ENCODE peak calls at places on chromosomes 1 and 21, in ten cellular contexts. C is WTC11, L is neural crest cell, B is GM10248, O is Calu3, M is heart left ventricle, Y is Panc1, G is PC-3, P is breast epithelium, F is cardiac muscle cell. D is an unnamed sample.

GRCh38 chr1:39508266-39508665 is 16.8 kb downstream of the BMP8A start:
- DNase-seq in C (no peak), O (no peak), P (no peak), G (no peak), Y (no peak), L (no peak), F (no peak), B (no peak), M (no peak), D (no peak)

GRCh38 chr21:46120301-46121285 is 22.7 kb downstream of the COL6A2 start:
- DNase-seq in O (no peak), F (no peak), M (peak; percentile 19), Y (no peak), C (peak; percentile 6), G (no peak), P (peak; percentile 46), B (no peak), L (no peak), D (no peak)

GRCh38 chr1:153490272-153491051 is 30.0 kb upstream of the S100A7 start:
- DNase-seq in O (peak; percentile 50), B (no peak), M (peak; percentile 80), Y (peak; percentile 93), F (peak; percentile 17), C (no peak), G (peak; percentile 99), L (no peak), P (no peak), D (peak; percentile 90)

GRCh38 chr1:67166196-67166595 is at the start of gene IL23R:
- DNase-seq in Y (no peak), F (peak; percentile 94), P (no peak), B (peak; percentile 62), C (no peak), G (no peak), O (no peak), M (peak; percentile 61), L (no peak), D (no peak)

GRCh38 chr1:1216770-1217620 is 3.0 kb upstream of the TNFRSF4 start:
- DNase-seq in F (no peak), B (no peak), Y (no peak), M (no peak), G (no peak), O (no peak), C (no peak), P (no peak), L (no peak), D (no peak)

GRCh38 chr1:55339681-55340080 is 124.5 kb upstream of the USP24 start:
- DNase-seq in Y (no peak), C (no peak), M (no peak), L (no peak), P (no peak), G (no peak), F (no peak), B (no peak), O (no peak), D (no peak)

GRCh38 chr1:205436776-205437485 is 15.1 kb upstream of the LEMD1 start:
- DNase-seq in O (no peak), M (no peak), C (no peak), Y (no peak), F (no peak), P (no peak), L (no peak), G (no peak), B (no peak), D (no peak)

GRCh38 chr21:29827236-29827635 is 112.6 kb downstream of the GRIK1 start:
- DNase-seq in G (peak; percentile 17), B (no peak), O (no peak), F (no peak), C (no peak), P (no peak), M (no peak), Y (no peak), L (no peak), D (no peak)

GRCh38 chr1:69673301-69673700 is 105.6 kb downstream of the LRRC7 start:
- DNase-seq in L (no peak), O (no peak), M (no peak), Y (no peak), F (no peak), G (no peak), C (no peak), P (no peak), B (no peak), D (no peak)

GRCh38 chr1:205375816-205376545 is 19.3 kb upstream of the KLHDC8A start:
- DNase-seq in G (peak; percentile 87), O (peak; percentile 31), P (no peak), B (no peak), C (peak; percentile 30), L (no peak), F (peak; percentile 72), Y (no peak), M (no peak), D (peak; percentile 23)

GRCh38 chr21:42376338-42376982 is 10.1 kb upstream of the TFF1 start:
- DNase-seq in M (no peak), Y (no peak), L (no peak), B (no peak), P (no peak), G (peak; percentile 31), F (no peak), C (peak; percentile 38), O (no peak), D (peak; percentile 47)

DNA sequence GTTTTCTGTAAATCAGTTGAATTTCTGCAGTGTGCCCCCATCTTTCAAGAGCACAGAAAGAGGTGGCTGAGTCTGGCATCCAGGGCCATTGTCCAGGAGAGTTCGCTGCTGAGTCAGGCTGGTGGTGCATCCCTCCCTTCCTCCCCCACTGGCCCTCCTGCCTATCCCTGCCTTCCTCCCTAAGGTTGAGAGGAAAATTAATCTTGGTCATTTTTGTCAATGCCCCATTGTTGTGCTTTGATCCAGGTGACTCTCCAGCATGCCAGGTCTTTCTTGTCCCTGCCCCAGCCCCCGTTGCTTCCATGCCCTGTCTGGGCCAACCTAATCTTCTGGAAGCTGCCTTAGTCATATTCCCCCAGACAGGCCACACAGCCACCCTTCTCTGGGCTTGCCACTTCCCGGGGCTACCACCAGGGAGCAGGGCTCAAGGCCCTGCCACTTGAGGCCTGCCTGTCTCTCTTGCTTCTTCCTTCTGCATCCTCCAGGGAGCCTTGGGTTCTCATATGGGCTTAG is 26.6 kb downstream of the PROK1 start:
- DNase-seq in L (no peak), B (no peak), P (no peak), Y (no peak), M (no peak), O (peak; percentile 64), F (no peak), G (no peak), C (no peak), D (no peak)
- TF ChIP-seq CTCF in L (peak; percentile 40), B (no peak), P (no peak), Y (no peak), M (no peak), O (no peak), F (peak; percentile 36), G (peak; percentile 56), C (peak; percentile 18), D (peak; percentile 10)

GRCh38 chr1:90725961-90726715 is 9.0 kb upstream of the BARHL2 start:
- DNase-seq in M (no peak), L (no peak), Y (no peak), G (no peak), B (no peak), O (no peak), P (no peak), F (no peak), C (no peak), D (no peak)

GRCh38 chr1:90724361-90724760 is 7.3 kb upstream of the BARHL2 start:
- DNase-seq in F (no peak), Y (no peak), C (no peak), O (no peak), B (no peak), P (no peak), L (no peak), G (no peak), M (no peak), D (no peak)

GRCh38 chr1:90724926-90725325 is 7.8 kb upstream of the BARHL2 start:
- DNase-seq in L (no peak), F (no peak), C (no peak), P (no peak), G (no peak), M (no peak), B (no peak), O (no peak), Y (no peak), D (no peak)

GRCh38 chr1:90726716-90727480 is 9.8 kb upstream of the BARHL2 start:
- DNase-seq in O (no peak), M (no peak), G (no peak), Y (no peak), L (no peak), B (no peak), C (no peak), P (no peak), F (no peak), D (no peak)

GRCh38 chr1:90725341-90725960 is 8.3 kb upstream of the BARHL2 start:
- DNase-seq in Y (no peak), O (no peak), G (peak; percentile 12), C (no peak), L (no peak), B (no peak), P (no peak), M (no peak), F (no peak), D (no peak)
- TF ChIP-seq CTCF in Y (no peak), O (no peak), G (no peak), C (no peak), L (no peak), B (no peak), P (no peak), M (no peak), F (no peak), D (no peak)

DNA sequence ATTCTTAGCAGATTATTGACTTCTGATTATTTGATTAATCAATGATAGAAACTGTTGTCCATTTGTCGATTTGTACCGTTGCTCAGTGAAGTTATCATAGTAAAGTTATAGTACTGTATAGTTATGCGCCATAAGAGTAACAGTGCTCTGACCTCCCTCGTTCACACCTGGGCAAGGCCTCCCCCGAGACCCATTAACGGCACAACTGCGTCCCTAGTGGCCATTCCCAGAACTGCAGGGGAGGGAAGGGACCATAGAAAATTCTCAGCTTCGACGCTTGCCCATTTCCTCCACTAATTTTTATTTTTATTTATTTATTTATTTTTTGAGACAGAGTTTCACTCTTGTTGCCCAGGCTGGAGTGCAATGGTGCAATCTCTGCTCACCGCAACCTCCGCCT is 334.4 kb downstream of the DSCAM start:
- DNase-seq in B (no peak), Y (no peak), L (peak; percentile 16), C (peak; percentile 73), O (no peak), P (no peak), G (peak; percentile 45), M (no peak), F (no peak), D (no peak)
- TF ChIP-seq CTCF in B (peak; percentile 15), Y (peak; percentile 72), L (peak; percentile 62), C (peak; percentile 93), O (no peak), P (no peak), G (peak; percentile 73), M (no peak), F (no peak), D (peak; percentile 41)

DNA sequence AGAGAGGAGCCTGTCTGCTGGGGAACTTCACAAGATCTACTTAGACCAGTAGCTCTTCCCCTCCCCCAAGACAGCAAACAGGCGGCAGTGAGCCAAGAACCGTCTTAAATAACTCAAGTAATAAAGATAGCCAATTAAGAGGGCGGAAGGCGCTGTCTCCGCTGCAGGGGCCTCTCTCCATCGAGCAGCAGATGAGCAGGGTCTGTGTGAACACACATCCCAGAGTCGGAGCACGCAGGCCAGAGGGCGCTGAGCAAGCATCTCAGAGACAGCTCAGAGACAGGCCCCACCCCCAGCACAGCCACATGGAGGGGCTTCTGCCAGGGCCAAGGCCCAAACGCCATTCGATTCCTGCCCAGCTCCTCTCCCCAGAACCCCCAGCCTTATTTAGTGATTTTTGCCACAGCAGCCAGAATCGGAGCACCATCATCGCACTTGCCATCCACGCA is 11.1 kb downstream of the IFFO2 start:
- DNase-seq in B (no peak), C (peak; percentile 52), M (peak; percentile 62), P (no peak), L (no peak), G (no peak), F (peak; percentile 63), O (no peak), Y (no peak), D (peak; percentile 63)
- TF ChIP-seq CTCF in B (no peak), C (no peak), M (no peak), P (no peak), L (no peak), G (no peak), F (no peak), O (no peak), Y (no peak), D (no peak)

D was measured in prostate gland.